ENCODE peak calls at places on chromosomes 11 and 22, in four cellular contexts. T, E, A and G are unnamed samples.

GRCh38 chr11:48108231-48109045 is 108.2 kb upstream of the OR4B1 start:
- DNase-seq in T (no peak), E (no peak), A (no peak), G (no peak)

GRCh38 chr11:115623021-115623451 is 118.8 kb upstream of the CADM1 start:
- DNase-seq in A (peak), E (peak), T (no peak), G (peak)

GRCh38 chr11:6544921-6545850 is 48.1 kb downstream of the DNHD1 start:
- DNase-seq in E (no peak), T (no peak), A (peak), G (no peak)

GRCh38 chr11:75816561-75817239 is 1.7 kb downstream of the UVRAG start:
- DNase-seq in E (no peak), A (peak), T (no peak), G (no peak)

GRCh38 chr11:26079966-26080365 is 252.0 kb upstream of the ANO3 start:
- DNase-seq in T (no peak), E (no peak), A (no peak), G (no peak)

GRCh38 chr22:48889209-48889830 is 938.4 kb downstream of the BRD1 start:
- DNase-seq in E (peak), A (no peak), T (no peak), G (peak)

GRCh38 chr11:17405232-17406005 is 17.0 kb upstream of the KCNJ11 start:
- DNase-seq in T (peak), A (peak), E (peak), G (peak)

GRCh38 chr11:76279651-76280050 is 73.3 kb upstream of the WNT11 start:
- DNase-seq in A (no peak), T (no peak), E (no peak), G (no peak)

GRCh38 chr11:133553885-133554586 is 21.7 kb upstream of the OPCML start:
- DNase-seq in E (no peak), A (no peak), T (no peak), G (no peak)

GRCh38 chr22:22207845-22208564 is 36.6 kb upstream of the VPREB1 start:
- DNase-seq in T (peak), A (peak), E (peak), G (peak)

GRCh38 chr11:116731097-116731761 is 41.6 kb downstream of the BUD13 start:
- DNase-seq in E (peak), T (no peak), A (peak), G (no peak)

GRCh38 chr22:39528681-39529486 is 3.7 kb downstream of the RPS19BP1 start:
- DNase-seq in E (peak), T (peak), A (peak), G (peak)
- H3K4me3 ChIP-seq in E (peak), T (no peak), A (peak), G (peak)

GRCh38 chr11:12287374-12288211 is 89.8 kb upstream of the PARVA start:
- DNase-seq in E (peak), A (peak), T (peak), G (no peak)
- TF ChIP-seq CTCF in E (no peak), A (peak), T (peak), G (no peak)

GRCh38 chr11:118267486-118267885 is 3.4 kb upstream of the MPZL2 start:
- DNase-seq in T (no peak), A (no peak), E (no peak), G (no peak)
- H3K27ac ChIP-seq in T (no peak), A (no peak), E (no peak), G (no peak)

GRCh38 chr11:96215094-96215782 is 127.8 kb downstream of the MAML2 start:
- DNase-seq in A (peak), E (no peak), T (no peak), G (no peak)
- H3K4me3 ChIP-seq in A (no peak), E (no peak), T (no peak), G (no peak)

DNA sequence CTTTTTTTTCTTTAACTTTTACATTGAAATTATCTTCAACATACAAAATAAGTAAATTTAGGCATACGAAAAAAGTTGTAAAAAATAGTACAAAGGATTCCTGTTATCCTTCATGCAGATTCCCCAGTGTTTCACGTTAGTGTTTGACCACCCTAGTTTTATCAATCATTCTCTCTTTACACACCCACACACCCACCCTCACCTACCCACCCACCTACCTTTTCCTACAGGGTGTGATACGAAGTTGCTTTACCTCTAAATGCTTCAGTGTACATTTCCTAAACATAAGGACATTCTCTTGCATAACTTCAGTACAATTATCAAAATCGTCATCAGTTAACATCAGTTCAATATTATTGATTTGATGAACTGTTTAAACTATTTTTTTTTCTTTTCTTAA is 37.0 kb downstream of the HIPK3 start:
- DNase-seq in T (no peak), E (no peak), A (no peak), G (no peak)
- TF ChIP-seq CTCF in T (no peak), E (no peak), A (no peak), G (no peak)

DNA sequence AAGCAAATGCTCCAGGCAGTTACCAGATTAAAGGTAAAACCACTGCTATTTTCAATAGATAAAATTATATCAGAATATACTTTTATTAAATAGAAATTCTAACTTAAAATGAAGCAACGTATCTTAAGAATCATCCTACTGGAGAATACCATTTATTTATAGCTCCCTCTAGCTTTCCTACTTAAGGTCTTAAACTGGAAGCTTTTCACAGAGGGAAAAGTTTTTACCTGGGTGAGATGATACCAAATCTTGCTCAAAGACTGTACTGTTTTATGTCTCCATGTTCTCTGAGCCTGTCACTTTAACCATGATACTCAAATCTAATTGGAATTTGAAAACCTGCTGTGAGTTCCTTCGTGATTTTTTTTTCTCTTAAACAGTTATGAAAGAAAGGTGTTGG is 291.8 kb downstream of the AASDHPPT start:
- DNase-seq in A (peak), E (no peak), T (no peak), G (no peak)
- H3K27ac ChIP-seq in A (peak), E (no peak), T (no peak), G (no peak)

DNA sequence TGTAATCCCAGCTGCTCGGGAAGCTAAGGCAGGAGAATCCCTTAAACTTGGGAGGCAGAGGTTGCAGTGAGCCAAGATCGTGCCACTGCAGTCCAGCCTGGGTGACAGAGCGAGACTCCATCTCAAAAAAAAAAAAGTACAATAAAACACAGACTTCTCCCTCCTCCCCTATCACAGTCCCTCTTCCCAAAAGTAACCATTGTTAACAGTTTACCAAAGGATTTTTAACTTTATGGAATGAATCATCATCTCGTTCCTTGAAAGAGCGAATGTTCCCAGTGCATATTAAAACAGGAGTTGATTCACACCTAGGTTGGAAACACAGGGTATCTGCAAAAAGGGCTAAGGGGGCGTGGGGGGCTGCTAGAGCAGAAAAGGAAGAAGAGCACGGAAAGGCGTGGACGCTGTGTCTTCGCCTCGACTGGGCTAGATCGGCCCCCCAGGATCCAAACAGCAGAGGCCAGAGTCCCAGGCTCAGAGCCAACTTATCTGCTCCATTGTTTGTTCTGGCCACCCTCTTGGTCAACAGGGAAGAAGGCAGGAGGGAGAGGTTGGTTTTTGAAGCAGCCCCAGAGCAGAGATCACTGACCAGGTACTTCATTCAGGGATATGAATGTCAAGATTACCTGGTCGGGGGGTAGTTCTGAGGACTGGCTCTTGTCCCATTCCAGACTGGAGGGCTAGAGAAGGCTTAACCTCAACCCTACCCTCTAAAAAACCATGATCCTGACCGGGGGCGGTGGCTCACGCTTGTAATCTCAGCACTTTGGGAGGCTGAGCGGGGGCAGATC is 2.1 kb upstream of the AHNAK start:
- DNase-seq in A (peak), T (no peak), E (no peak), G (no peak)
- H3K4me3 ChIP-seq in A (no peak), T (no peak), E (peak), G (no peak)

GRCh38 chr11:98260983-98261382 is 759.8 kb upstream of the CNTN5 start:
- DNase-seq in E (no peak), A (no peak), T (no peak), G (no peak)
- TF ChIP-seq CTCF in E (no peak), A (no peak), T (peak), G (no peak)

GRCh38 chr11:131281316-131281715 is 89.1 kb upstream of the NTM start:
- DNase-seq in T (no peak), E (no peak), A (no peak), G (no peak)
- H3K27ac ChIP-seq in T (no peak), E (no peak), A (no peak), G (no peak)